ENCODE peak calls at places on chromosomes 1 and 21, in nine cellular contexts. O, L, A, P, Z, B, I, K and F are unnamed samples.
A peak's percentile ranks its signal among the peaks of the same experiment; 100 is the strongest.

GRCh38 chr1:42743302-42744029 is 3.4 kb upstream of the CLDN19 start:
- DNase-seq in O (no peak), P (no peak), L (peak; percentile 78), K (no peak), A (no peak), I (no peak), B (no peak), Z (peak; percentile 23), F (no peak)

GRCh38 chr1:12063141-12064072 is at the start of gene TNFRSF8:
- DNase-seq in K (no peak), A (peak; percentile 33), B (no peak), P (peak; percentile 35), L (peak; percentile 56), O (no peak), I (peak; percentile 85), Z (peak; percentile 78), F (no peak)

GRCh38 chr1:221856188-221857093 is 114.6 kb upstream of the DUSP10 start:
- DNase-seq in O (no peak), A (no peak), I (no peak), K (no peak), P (peak; percentile 92), L (no peak), Z (no peak), B (no peak), F (no peak)

GRCh38 chr1:205294175-205294913 is 27.2 kb downstream of the NUAK2 start:
- DNase-seq in B (peak; percentile 73), O (peak; percentile 43), K (peak; percentile 86), P (peak; percentile 99), Z (peak; percentile 69), L (no peak), I (peak; percentile 85), A (peak; percentile 83), F (no peak)

GRCh38 chr1:190759807-190760206 is 282.1 kb upstream of the BRINP3 start:
- DNase-seq in A (no peak), L (no peak), P (no peak), Z (no peak), B (no peak), I (no peak), K (no peak), O (no peak), F (no peak)

GRCh38 chr1:41898191-41898713 is 20.5 kb downstream of the HIVEP3 start:
- DNase-seq in O (no peak), Z (no peak), I (no peak), L (no peak), A (no peak), K (no peak), P (peak; percentile 62), B (no peak), F (no peak)

GRCh38 chr21:46057111-46057709 is 40.7 kb upstream of the COL6A2 start:
- DNase-seq in O (no peak), L (no peak), P (no peak), A (no peak), B (no peak), Z (peak; percentile 27), I (no peak), K (no peak), F (no peak)

GRCh38 chr1:17547271-17547670 is 7.8 kb downstream of the ARHGEF10L start:
- DNase-seq in B (no peak), O (no peak), P (no peak), A (peak; percentile 67), K (no peak), L (no peak), Z (no peak), I (peak; percentile 86), F (no peak)

GRCh38 chr1:171254859-171255258 is 6.6 kb downstream of the FMO1 start:
- DNase-seq in P (peak; percentile 47), I (no peak), A (no peak), L (no peak), B (no peak), O (no peak), K (no peak), Z (no peak), F (no peak)

GRCh38 chr21:15839026-15839425 is 109.2 kb downstream of the USP25 start:
- DNase-seq in A (no peak), P (no peak), Z (no peak), I (no peak), K (no peak), B (no peak), O (no peak), L (no peak), F (no peak)

GRCh38 chr1:183227963-183228649 is 42.0 kb downstream of the LAMC2 start:
- DNase-seq in Z (peak; percentile 81), L (peak; percentile 66), O (no peak), B (peak; percentile 60), K (peak; percentile 49), I (peak; percentile 89), A (peak; percentile 74), P (peak; percentile 41), F (peak; percentile 76)

GRCh38 chr1:205077158-205077933 is 6.9 kb downstream of the TMEM81 start:
- DNase-seq in P (no peak), Z (no peak), O (no peak), I (no peak), A (no peak), B (no peak), K (no peak), L (no peak), F (no peak)

GRCh38 chr1:112710586-112710985 is 3.7 kb upstream of the RHOC start:
- DNase-seq in O (no peak), B (no peak), A (no peak), L (no peak), K (no peak), I (no peak), Z (no peak), P (no peak), F (no peak)

GRCh38 chr1:19463204-19463803 is 22.0 kb downstream of the CAPZB start:
- DNase-seq in O (no peak), L (no peak), I (no peak), B (no peak), A (no peak), K (no peak), Z (no peak), P (no peak), F (no peak)

GRCh38 chr1:169933999-169934725 is 40.5 kb upstream of the SCYL3 start:
- DNase-seq in I (no peak), K (no peak), Z (no peak), B (no peak), A (no peak), L (no peak), O (peak; percentile 37), P (no peak), F (no peak)

GRCh38 chr21:34091607-34092006 is 18.2 kb downstream of the MRPS6 start:
- DNase-seq in I (peak; percentile 60), O (no peak), L (no peak), A (peak; percentile 23), K (no peak), B (no peak), P (no peak), Z (no peak), F (peak; percentile 56)

GRCh38 chr1:172902861-172903381 is 147.8 kb downstream of the TNFSF18 start:
- DNase-seq in O (no peak), I (no peak), P (peak; percentile 92), A (no peak), B (no peak), L (no peak), K (no peak), Z (no peak), F (no peak)

GRCh38 chr1:236035681-236036101 is 29.2 kb downstream of the NID1 start:
- DNase-seq in P (peak; percentile 53), O (no peak), I (no peak), Z (no peak), K (no peak), L (no peak), B (no peak), A (no peak), F (no peak)

GRCh38 chr1:206709772-206710456 is 25.2 kb downstream of the MAPKAPK2 start:
- DNase-seq in A (no peak), B (no peak), K (no peak), Z (no peak), P (peak; percentile 68), L (no peak), I (no peak), O (peak; percentile 92), F (no peak)

DNA sequence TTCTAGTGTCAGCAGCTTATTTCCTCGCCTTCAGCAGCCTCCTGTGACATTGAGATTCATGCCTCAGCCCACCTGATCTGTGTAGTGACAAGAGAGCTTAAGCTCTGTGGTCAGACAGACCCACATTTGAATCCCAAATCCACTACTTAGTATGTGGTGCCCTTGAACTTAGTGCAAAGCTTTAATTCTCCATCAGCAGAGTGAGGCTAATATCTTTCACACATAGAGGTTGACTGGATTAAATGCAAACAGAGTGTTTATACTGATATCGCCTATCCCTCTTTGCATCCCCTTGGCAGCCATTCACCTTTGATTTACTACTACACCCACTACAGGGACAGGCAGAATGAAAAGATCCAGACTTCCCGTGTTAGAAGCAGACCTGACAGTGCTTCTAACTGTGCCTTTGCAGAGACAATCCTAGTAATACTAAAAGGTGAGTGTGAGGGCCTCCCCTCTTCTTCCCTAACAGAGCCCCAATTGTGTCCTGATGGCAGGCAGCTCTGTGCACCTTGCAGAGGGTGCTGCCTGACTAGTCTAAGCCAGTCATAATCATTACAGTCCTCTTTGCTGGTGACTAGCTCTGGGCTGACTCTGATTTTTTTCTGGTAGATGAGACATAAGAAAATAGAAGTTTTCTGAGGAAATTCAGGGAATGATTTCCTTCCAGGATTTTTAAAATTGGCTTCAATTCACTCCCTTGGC is 264.1 kb downstream of the CTH start:
- DNase-seq in O (no peak), P (no peak), I (no peak), B (no peak), L (no peak), Z (no peak), A (no peak), K (no peak), F (peak; percentile 46)
- H2AFZ ChIP-seq in O (no peak overlapping the region), P (no peak overlapping the region), I (peak overlapping the region; percentile 91), B (no peak overlapping the region), L (no peak overlapping the region), Z (no peak overlapping the region), A (no peak overlapping the region), K (no peak overlapping the region), F (no peak overlapping the region)

DNA sequence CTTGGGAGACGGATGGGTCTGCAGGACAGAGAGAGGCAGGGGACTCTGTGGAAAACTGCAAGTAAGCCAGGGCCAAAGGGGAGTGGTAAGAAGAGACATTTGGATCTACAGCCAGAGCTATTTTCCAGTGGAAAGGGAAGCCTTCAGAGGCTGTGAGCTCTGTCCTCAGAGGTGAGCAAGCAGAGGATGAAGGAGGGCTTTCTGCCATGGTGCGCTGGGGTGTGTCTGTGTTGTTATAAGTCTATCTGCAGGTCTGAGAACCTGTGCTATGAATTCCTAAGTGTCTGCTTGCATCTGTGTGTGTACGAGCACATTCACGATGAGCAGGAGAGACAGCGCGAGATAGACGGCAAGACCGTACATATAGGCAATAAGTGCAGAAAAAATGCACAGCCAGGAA is 26.9 kb downstream of the DMBX1 start:
- DNase-seq in O (no peak), A (no peak), K (no peak), L (no peak), B (no peak), P (no peak), Z (no peak), I (no peak), F (no peak)
- H2AFZ ChIP-seq in O (no peak overlapping the region), A (no peak overlapping the region), K (no peak overlapping the region), L (no peak overlapping the region), B (no peak overlapping the region), P (no peak overlapping the region), Z (no peak overlapping the region), I (no peak overlapping the region), F (no peak overlapping the region)

GRCh38 chr1:214551436-214552173 is at the start of gene PTPN14:
- DNase-seq in L (peak; percentile 91), P (peak; percentile 96), A (peak; percentile 98), O (peak; percentile 89), K (peak; percentile 94), Z (peak; percentile 96), I (peak; percentile 97), B (peak; percentile 97), F (no peak)
- H2AFZ ChIP-seq in L (peak within 1 kb of the TSS; percentile 73), P (peak within 1 kb of the TSS; percentile 95), A (peak within 1 kb of the TSS; percentile 75), O (peak within 1 kb of the TSS; percentile 98), K (peak within 1 kb of the TSS; percentile 90), Z (no peak within 1 kb of the TSS), I (peak within 1 kb of the TSS; percentile 9), B (peak within 1 kb of the TSS; percentile 78), F (no peak within 1 kb of the TSS)

GRCh38 chr1:179816196-179816960 is 61.2 kb downstream of the TOR1AIP2 start:
- DNase-seq in B (peak; percentile 40), L (peak; percentile 31), K (no peak), I (peak; percentile 34), A (no peak), O (no peak), P (peak; percentile 21), Z (no peak), F (no peak)
- H2AFZ ChIP-seq in B (no peak overlapping the region), L (no peak overlapping the region), K (peak overlapping the region; percentile 64), I (peak overlapping the region; percentile 99), A (no peak overlapping the region), O (no peak overlapping the region), P (no peak overlapping the region), Z (no peak overlapping the region), F (no peak overlapping the region)